ENCODE peak calls at places on chromosomes 12 and 14, in ten cellular contexts. D is Caco-2; Y is activated T-cell treated with anti-CD3 and anti-CD28 coated beads, Interleukin-2, amount 50 U/mL, for 72 hours; G is HT1080; C is HS-5; T is fibroblast of lung; N is effector memory CD4-positive, alpha-beta T cell; V is neural progenitor cell; I is astrocyte of the hippocampus; R is HT-29. B is an unnamed sample.

GRCh38 chr12:49345840-49346658 is 639 bp upstream of the DNAJC22 start:
- DNase-seq in D (peak; percentile 32), V (no peak), I (no peak), Y (no peak), R (no peak), G (no peak), C (no peak), T (no peak), N (no peak), B (no peak)

GRCh38 chr12:1213205-1213604 is 222.2 kb downstream of the ERC1 start:
- DNase-seq in I (no peak), V (no peak), T (no peak), Y (peak; percentile 64), G (no peak), D (no peak), N (no peak), R (no peak), C (no peak), B (no peak)

GRCh38 chr14:101731187-101732080 is 30.1 kb upstream of the PPP2R5C start:
- DNase-seq in V (no peak), T (peak; percentile 84), D (peak; percentile 84), G (peak; percentile 94), N (peak; percentile 78), I (peak; percentile 84), R (peak; percentile 88), Y (peak; percentile 90), C (peak; percentile 60), B (peak; percentile 98)

GRCh38 chr12:132030367-132031038 is 80.8 kb downstream of the EP400 start:
- DNase-seq in R (no peak), V (no peak), Y (no peak), T (peak; percentile 12), N (no peak), G (no peak), D (no peak), C (peak; percentile 23), I (peak; percentile 35), B (no peak)

GRCh38 chr14:104687601-104688504 is 1.6 kb upstream of the INF2 start:
- DNase-seq in V (peak; percentile 52), Y (no peak), T (peak; percentile 73), D (peak; percentile 97), G (peak; percentile 87), C (no peak), R (peak; percentile 86), N (no peak), I (peak; percentile 87), B (peak; percentile 86)

GRCh38 chr12:53046655-53047220 is 3.1 kb upstream of the TNS2 start:
- DNase-seq in V (peak; percentile 72), G (peak; percentile 82), T (peak; percentile 92), D (peak; percentile 76), C (no peak), I (peak; percentile 96), N (peak; percentile 51), Y (peak; percentile 66), R (peak; percentile 76), B (peak; percentile 51)

GRCh38 chr12:127809236-127809635 is 457.7 kb upstream of the TMEM132C start:
- DNase-seq in D (no peak), T (peak; percentile 92), I (peak; percentile 79), C (peak; percentile 61), Y (no peak), N (no peak), V (no peak), R (peak; percentile 1), G (peak; percentile 28), B (no peak)

GRCh38 chr12:25152055-25152454 is 42.9 kb downstream of the DNAI7 start:
- DNase-seq in N (no peak), V (no peak), I (peak; percentile 1), R (no peak), T (no peak), D (no peak), G (no peak), C (no peak), Y (no peak), B (no peak)

GRCh38 chr12:86496595-86496994 is 240.4 kb upstream of the MGAT4C start:
- DNase-seq in I (no peak), D (no peak), Y (no peak), C (no peak), G (no peak), R (no peak), N (no peak), V (no peak), T (no peak), B (no peak)

GRCh38 chr12:175250-175649 is 38.7 kb downstream of the SLC6A12 start:
- DNase-seq in T (peak; percentile 17), R (no peak), Y (no peak), D (no peak), N (no peak), I (peak; percentile 52), G (no peak), C (no peak), V (no peak), B (no peak)

GRCh38 chr12:117580718-117581062 is 219.3 kb upstream of the NOS1 start:
- DNase-seq in T (no peak), I (no peak), V (peak; percentile 95), G (peak; percentile 11), R (peak; percentile 27), C (no peak), Y (no peak), N (no peak), D (peak; percentile 76), B (no peak)

GRCh38 chr14:72089625-72090024 is 157.4 kb downstream of the RGS6 start:
- DNase-seq in R (no peak), T (no peak), D (no peak), G (no peak), I (no peak), Y (no peak), V (no peak), C (no peak), N (no peak), B (no peak)

GRCh38 chr12:28497889-28498411 is 307.7 kb downstream of the CCDC91 start:
- DNase-seq in G (peak; percentile 48), V (no peak), Y (peak; percentile 0), R (peak; percentile 67), T (peak; percentile 65), I (no peak), D (no peak), C (peak; percentile 30), N (no peak), B (peak; percentile 4)

GRCh38 chr14:88255798-88256197 is 67.3 kb downstream of the KCNK10 start:
- DNase-seq in I (no peak), N (no peak), C (no peak), D (no peak), T (no peak), Y (no peak), G (no peak), V (no peak), R (no peak), B (no peak)

GRCh38 chr12:16950041-16950677 is 344.2 kb upstream of the LMO3 start:
- DNase-seq in I (no peak), N (no peak), T (no peak), G (peak; percentile 7), D (no peak), C (no peak), Y (no peak), V (peak; percentile 76), R (no peak), B (no peak)

GRCh38 chr12:109239691-109240090 is 69.4 kb downstream of the FOXN4 start:
- DNase-seq in I (no peak), T (no peak), C (no peak), V (no peak), R (no peak), G (no peak), N (no peak), Y (no peak), D (no peak), B (no peak)

GRCh38 chr14:65281991-65282908 is 130.3 kb upstream of the FUT8 start:
- DNase-seq in V (peak; percentile 92), D (no peak), G (peak; percentile 93), C (no peak), Y (peak; percentile 19), T (peak; percentile 93), R (no peak), N (no peak), I (peak; percentile 81), B (no peak)